ENCODE peak calls at places on chromosomes 2 and 18, in four cellular contexts. A, I, K and J are unnamed samples.

GRCh38 chr2:101622633-101623521 is 74.6 kb upstream of the MAP4K4 start:
- DNase-seq in A (no peak), I (no peak), K (no peak), J (no peak)

GRCh38 chr2:26941486-26941885 is 29.0 kb upstream of the MAPRE3 start:
- DNase-seq in A (no peak), I (no peak), K (no peak), J (no peak)

GRCh38 chr2:241157841-241158545 is 7.7 kb downstream of the PPP1R7 start:
- DNase-seq in A (no peak), I (no peak), K (no peak), J (no peak)

GRCh38 chr2:182101263-182101662 is 115.6 kb downstream of the PPP1R1C start:
- DNase-seq in A (peak), I (no peak), K (no peak), J (no peak)

GRCh38 chr2:210445116-210445707 is 31.3 kb downstream of the LANCL1 start:
- DNase-seq in A (peak), I (peak), K (no peak), J (peak)

GRCh38 chr2:43424262-43425207 is 171.3 kb downstream of the THADA start:
- DNase-seq in A (peak), I (no peak), K (no peak), J (no peak)

GRCh38 chr2:96408631-96409542 is 73.3 kb downstream of the NCAPH start:
- DNase-seq in A (peak), I (no peak), K (no peak), J (no peak)

GRCh38 chr2:189369566-189369965 is 71.7 kb upstream of the WDR75 start:
- DNase-seq in A (no peak), I (no peak), K (no peak), J (no peak)

GRCh38 chr2:119198267-119198840 is 25.3 kb upstream of the STEAP3 start:
- DNase-seq in A (peak), I (no peak), K (no peak), J (no peak)

GRCh38 chr2:162092656-162093556 is 18.9 kb upstream of the DPP4 start:
- DNase-seq in A (no peak), I (no peak), K (no peak), J (peak)

GRCh38 chr2:238897911-238898311 is 50.0 kb downstream of the TWIST2 start:
- DNase-seq in A (no peak), I (no peak), K (no peak), J (no peak)

GRCh38 chr18:25604909-25605247 is 252.9 kb upstream of the ZNF521 start:
- DNase-seq in A (no peak), I (no peak), K (no peak), J (no peak)

GRCh38 chr18:57084331-57085298 is 62.3 kb upstream of the BOD1L2 start:
- DNase-seq in A (no peak), I (no peak), K (no peak), J (no peak)

GRCh38 chr18:9434240-9434701 is 41.0 kb upstream of the RALBP1 start:
- DNase-seq in A (no peak), I (no peak), K (no peak), J (no peak)

GRCh38 chr2:16273111-16273510 is 332.8 kb downstream of the MYCN start:
- DNase-seq in A (no peak), I (no peak), K (no peak), J (no peak)

GRCh38 chr2:18209934-18210639 is 331.6 kb downstream of the KCNS3 start:
- DNase-seq in A (no peak), I (no peak), K (no peak), J (no peak)

GRCh38 chr2:144942516-144943256 is 422.8 kb upstream of the ZEB2 start:
- DNase-seq in A (no peak), I (peak), K (no peak), J (no peak)

GRCh38 chr2:199739413-199740110 is 111.4 kb downstream of the FTCDNL1 start:
- DNase-seq in A (peak), I (peak), K (peak), J (peak)

GRCh38 chr18:73662440-73662839 is 485.2 kb downstream of the FBXO15 start:
- DNase-seq in A (no peak), I (no peak), K (no peak), J (no peak)

GRCh38 chr2:51201295-51201694 is 169.4 kb upstream of the NRXN1 start:
- DNase-seq in A (no peak), I (no peak), K (no peak), J (no peak)

GRCh38 chr2:151388011-151388410 is 21.7 kb upstream of the RIF1 start:
- DNase-seq in A (no peak), I (no peak), K (no peak), J (no peak)

GRCh38 chr2:201120500-201120899 is 4.5 kb downstream of the CFLAR start:
- DNase-seq in A (no peak), I (no peak), K (no peak), J (no peak)

GRCh38 chr18:56709463-56709862 is 58.3 kb downstream of the WDR7 start:
- DNase-seq in A (peak), I (peak), K (peak), J (peak)

GRCh38 chr2:195818521-195818920 is 161.5 kb downstream of the SLC39A10 start:
- DNase-seq in A (no peak), I (no peak), K (no peak), J (no peak)

GRCh38 chr2:77421971-77422370 is 100.2 kb downstream of the LRRTM4 start:
- DNase-seq in A (no peak), I (no peak), K (no peak), J (no peak)

DNA sequence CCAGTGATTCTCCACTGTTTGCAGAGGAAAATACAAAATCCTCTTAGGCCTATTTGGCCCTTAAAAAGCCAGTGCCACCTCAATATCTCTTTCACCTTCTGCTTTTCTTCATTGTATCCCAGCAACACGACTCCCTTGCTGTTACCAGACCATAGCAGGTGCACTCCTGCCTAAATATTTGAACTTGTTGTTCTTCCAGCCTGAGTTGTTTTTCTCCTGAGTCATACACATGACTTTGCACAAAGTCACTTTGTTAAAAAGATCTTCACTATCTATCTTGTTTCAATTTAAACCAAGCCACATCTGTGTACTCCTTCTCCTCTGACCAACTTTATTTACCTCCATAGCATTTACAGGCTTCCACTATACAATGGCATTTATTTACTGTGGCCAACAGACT is 103.6 kb downstream of the LRRTM4 start:
- DNase-seq in A (no peak), I (no peak), K (no peak), J (no peak)
- TF ChIP-seq TCF7L2 in A (no peak), I (no peak), K (no peak), J (no peak)

DNA sequence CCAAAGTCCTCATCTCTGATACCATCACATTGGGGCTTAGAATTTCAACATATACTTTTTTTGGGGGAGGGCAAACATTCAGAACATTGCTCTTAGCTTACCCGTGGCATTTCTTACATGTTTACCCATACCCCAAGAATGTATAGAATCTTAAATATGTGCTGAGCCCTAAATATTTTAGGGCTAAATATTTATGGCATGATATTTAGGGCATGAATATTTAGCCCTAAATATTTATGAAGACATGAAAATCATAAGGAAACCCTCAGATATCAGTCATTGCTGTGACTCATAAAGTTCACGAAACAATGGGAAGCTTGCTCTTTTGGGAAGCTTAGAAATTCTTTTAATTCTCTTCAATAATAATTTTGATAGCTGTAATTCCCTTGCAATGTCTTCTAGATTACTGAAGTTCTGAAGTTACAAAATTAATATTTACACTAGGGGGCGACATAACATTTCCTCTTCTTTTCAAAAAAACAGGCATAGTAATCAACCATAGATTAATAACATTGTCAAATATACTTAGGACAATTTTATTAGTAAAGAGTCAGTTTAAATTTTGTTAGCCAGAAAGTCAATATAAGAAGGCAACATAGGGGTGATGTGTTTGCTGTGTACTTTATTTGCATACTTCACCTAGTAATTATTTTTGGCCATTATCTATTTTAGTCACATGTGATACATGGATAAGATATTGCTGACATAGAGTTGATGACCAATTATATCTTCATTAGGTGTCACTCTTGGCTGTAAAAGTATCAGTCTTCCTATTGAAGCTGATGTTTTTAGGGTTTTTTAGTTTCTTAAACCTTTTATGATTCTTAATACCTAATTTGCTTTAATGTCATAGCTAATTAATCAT is 13.1 kb downstream of the ZNF804A start:
- DNase-seq in A (no peak), I (no peak), K (no peak), J (peak)
- TF ChIP-seq TCF7L2 in A (no peak), I (no peak), K (no peak), J (no peak)

GRCh38 chr2:172929644-172930043 is 146.0 kb upstream of the MAP3K20 start:
- DNase-seq in A (no peak), I (no peak), K (no peak), J (no peak)
- TF ChIP-seq TCF7L2 in A (no peak), I (no peak), K (no peak), J (no peak)

GRCh38 chr2:206442854-206443734 is at the start of gene ADAM23:
- DNase-seq in A (no peak), I (peak), K (no peak), J (no peak)
- TF ChIP-seq TCF7L2 in A (no peak), I (no peak), K (no peak), J (no peak)

GRCh38 chr18:40935423-40935822 is 1019.6 kb upstream of the PIK3C3 start:
- DNase-seq in A (peak), I (peak), K (no peak), J (no peak)
- TF ChIP-seq TCF7L2 in A (no peak), I (no peak), K (no peak), J (no peak)

GRCh38 chr18:14174706-14175085 is 42.5 kb upstream of the ZNF519 start:
- DNase-seq in A (no peak), I (no peak), K (no peak), J (no peak)

DNA sequence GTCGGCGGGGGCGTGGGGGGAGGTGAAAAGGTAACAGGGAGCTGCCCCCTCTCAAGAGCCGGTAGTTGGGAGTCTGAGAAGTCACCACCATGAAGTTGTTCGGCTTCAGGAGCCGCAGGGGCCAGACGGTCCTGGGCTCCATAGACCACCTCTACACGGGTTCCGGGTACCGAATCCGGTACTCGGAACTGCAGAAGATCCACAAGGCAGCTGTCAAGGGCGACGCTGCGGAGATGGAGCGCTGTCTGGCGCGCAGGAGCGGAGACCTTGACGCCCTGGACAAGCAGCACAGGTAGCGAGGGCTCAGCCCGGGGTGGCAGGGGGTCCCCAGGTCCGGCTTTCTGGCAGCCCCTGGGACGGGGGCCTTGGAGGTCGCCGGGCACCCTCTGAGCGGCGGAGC is 47.1 kb upstream of the ZNF519 start:
- DNase-seq in A (no peak), I (no peak), K (no peak), J (no peak)
- TF ChIP-seq TCF7L2 in A (no peak), I (no peak), K (no peak), J (no peak)

GRCh38 chr18:59419386-59419785 is 60.3 kb upstream of the LMAN1 start:
- DNase-seq in A (no peak), I (no peak), K (no peak), J (no peak)
- TF ChIP-seq TCF7L2 in A (no peak), I (no peak), K (no peak), J (no peak)

GRCh38 chr2:237195396-237196119 is 109.9 kb downstream of the COPS8 start:
- DNase-seq in A (no peak), I (no peak), K (no peak), J (no peak)
- TF ChIP-seq TCF7L2 in A (no peak), I (no peak), K (no peak), J (no peak)